ENCODE peak calls at places on chromosomes 3 and 15, in four cellular contexts. A, S, X and R are unnamed samples. For H3K4me1, the result is how much of the 10 kb centered on the place peaks cover.

GRCh38 chr3:42608586-42608985 is 8.1 kb downstream of the NKTR start:
- DNase-seq in A (no peak), S (no peak), X (no peak), R (no peak)

GRCh38 chr15:38828031-38828532 is 263.5 kb upstream of the RASGRP1 start:
- DNase-seq in A (no peak), S (no peak), X (no peak), R (no peak)

GRCh38 chr3:11195721-11196332 is 41.5 kb downstream of the HRH1 start:
- DNase-seq in A (no peak), S (no peak), X (no peak), R (peak)

GRCh38 chr15:77839431-77839830 is 206.7 kb upstream of the LINGO1 start:
- DNase-seq in A (peak), S (no peak), X (no peak), R (peak)

GRCh38 chr15:64970696-64971095 is 19.0 kb downstream of the SPG21 start:
- DNase-seq in A (no peak), S (no peak), X (no peak), R (peak)

GRCh38 chr3:175002732-175003143 is 143.6 kb downstream of the NAALADL2 start:
- DNase-seq in A (no peak), S (no peak), X (no peak), R (no peak)

GRCh38 chr3:124352143-124352528 is 360.2 kb upstream of the ROPN1 start:
- DNase-seq in A (no peak), S (no peak), X (no peak), R (no peak)

GRCh38 chr3:43883729-43884396 is 193.1 kb downstream of the ABHD5 start:
- DNase-seq in A (no peak), S (no peak), X (no peak), R (no peak)

GRCh38 chr15:73125219-73125618 is 73.0 kb downstream of the NEO1 start:
- DNase-seq in A (no peak), S (no peak), X (no peak), R (no peak)

GRCh38 chr15:77375133-77375532 is 44.8 kb downstream of the PEAK1 start:
- DNase-seq in A (no peak), S (no peak), X (no peak), R (no peak)

GRCh38 chr3:185677146-185677829 is 91.2 kb downstream of the SENP2 start:
- DNase-seq in A (no peak), S (no peak), X (no peak), R (no peak)

GRCh38 chr3:126911162-126912026 is 71.5 kb upstream of the PLXNA1 start:
- DNase-seq in A (peak), S (peak), X (peak), R (peak)

GRCh38 chr3:4996771-4997291 is 17.6 kb downstream of the BHLHE40 start:
- DNase-seq in A (peak), S (no peak), X (no peak), R (no peak)

GRCh38 chr3:86563358-86563970 is 427.5 kb downstream of the VGLL3 start:
- DNase-seq in A (no peak), S (no peak), X (no peak), R (no peak)

GRCh38 chr15:52737720-52738119 is 52.4 kb downstream of the ONECUT1 start:
- DNase-seq in A (no peak), S (no peak), X (no peak), R (no peak)

GRCh38 chr3:70076394-70076793 is 76.9 kb downstream of the SAMMSON start:
- DNase-seq in A (no peak), S (no peak), X (no peak), R (no peak)

GRCh38 chr3:128556384-128556783 is 63.4 kb upstream of the GATA2 start:
- DNase-seq in A (no peak), S (no peak), X (no peak), R (no peak)

GRCh38 chr3:48334605-48335004 is 1.1 kb upstream of the SPINK8 start:
- DNase-seq in A (no peak), S (no peak), X (no peak), R (no peak)

GRCh38 chr3:169509359-169509758 is 154.2 kb downstream of the MECOM start:
- DNase-seq in A (no peak), S (no peak), X (no peak), R (no peak)

GRCh38 chr15:45790325-45790943 is 155.6 kb downstream of the SQOR start:
- DNase-seq in A (no peak), S (no peak), X (no peak), R (no peak)

GRCh38 chr3:47802734-47803477 is at the start of gene DHX30:
- DNase-seq in A (peak), S (peak), X (peak), R (peak)

GRCh38 chr3:14804835-14805780 is 13.7 kb upstream of the FGD5 start:
- DNase-seq in A (no peak), S (no peak), X (no peak), R (peak)

GRCh38 chr15:68375191-68375631 is 56.8 kb downstream of the ITGA11 start:
- DNase-seq in A (peak), S (no peak), X (peak), R (no peak)

GRCh38 chr3:178900244-178900643 is 171.4 kb downstream of the ZMAT3 start:
- DNase-seq in A (no peak), S (no peak), X (no peak), R (no peak)

GRCh38 chr3:150341893-150342292 is 66.2 kb upstream of the TSC22D2 start:
- DNase-seq in A (no peak), S (no peak), X (no peak), R (no peak)

GRCh38 chr3:71226565-71227281 is 356.8 kb downstream of the FOXP1 start:
- DNase-seq in A (no peak), S (peak), X (no peak), R (peak)

GRCh38 chr15:39270221-39270835 is 310.6 kb upstream of the THBS1 start:
- DNase-seq in A (no peak), S (no peak), X (no peak), R (no peak)

GRCh38 chr15:35686347-35686746 is 140.4 kb upstream of the DPH6 start:
- DNase-seq in A (no peak), S (no peak), X (no peak), R (no peak)

GRCh38 chr3:190371152-190371551 is 16.8 kb upstream of the CLDN16 start:
- DNase-seq in A (no peak), S (no peak), X (no peak), R (no peak)

GRCh38 chr15:65641723-65642475 is 20.2 kb downstream of the SLC24A1 start:
- DNase-seq in A (no peak), S (no peak), X (no peak), R (no peak)

GRCh38 chr15:73959801-73960200 is 32.3 kb downstream of the STOML1 start:
- DNase-seq in A (peak), S (no peak), X (no peak), R (no peak)

GRCh38 chr15:56798639-56799038 is 65.3 kb upstream of the ZNF280D start:
- DNase-seq in A (no peak), S (no peak), X (no peak), R (no peak)

GRCh38 chr3:136731274-136731884 is 20.8 kb downstream of the STAG1 start:
- DNase-seq in A (no peak), S (no peak), X (no peak), R (no peak)

GRCh38 chr15:56736308-56736707 is 3.0 kb upstream of the ZNF280D start:
- DNase-seq in A (no peak), S (no peak), X (no peak), R (no peak)

GRCh38 chr3:40745381-40746106 is 220.8 kb downstream of the ZNF621 start:
- DNase-seq in A (no peak), S (no peak), X (no peak), R (no peak)

GRCh38 chr15:68601206-68602197 is 22.7 kb downstream of the CORO2B start:
- DNase-seq in A (peak), S (no peak), X (peak), R (no peak)

GRCh38 chr3:76011121-76011520 is 225.8 kb upstream of the ZNF717 start:
- DNase-seq in A (no peak), S (no peak), X (no peak), R (no peak)

GRCh38 chr15:88686166-88686565 is 47.4 kb downstream of the ISG20 start:
- DNase-seq in A (no peak), S (no peak), X (no peak), R (no peak)

GRCh38 chr15:88681610-88682221 is 42.9 kb downstream of the ISG20 start:
- DNase-seq in A (no peak), S (no peak), X (no peak), R (no peak)

GRCh38 chr15:88688394-88688933 is 49.6 kb downstream of the ISG20 start:
- DNase-seq in A (no peak), S (no peak), X (no peak), R (no peak)

GRCh38 chr15:88680241-88680910 is 41.6 kb downstream of the ISG20 start:
- DNase-seq in A (no peak), S (no peak), X (no peak), R (no peak)

GRCh38 chr15:88684345-88684744 is 45.5 kb downstream of the ISG20 start:
- DNase-seq in A (no peak), S (no peak), X (no peak), R (no peak)
- H3K4me1 ChIP-seq in A (under half), S (under half), X (under half), R (under half)

GRCh38 chr15:98666441-98666840 is 18.1 kb downstream of the IGF1R start:
- DNase-seq in A (no peak), S (no peak), X (no peak), R (no peak)
- H3K4me1 ChIP-seq in A (half or more), S (half or more), X (under half), R (under half)

GRCh38 chr3:119662604-119663377 is 2.4 kb upstream of the POPDC2 start:
- DNase-seq in A (no peak), S (no peak), X (no peak), R (no peak)

GRCh38 chr3:119657887-119658702 is 2.3 kb downstream of the POPDC2 start:
- DNase-seq in A (no peak), S (no peak), X (no peak), R (no peak)

GRCh38 chr3:119660474-119661150 is at the start of gene POPDC2:
- DNase-seq in A (no peak), S (no peak), X (no peak), R (peak)

GRCh38 chr3:119659584-119660291 is 651 bp downstream of the POPDC2 start:
- DNase-seq in A (no peak), S (no peak), X (no peak), R (no peak)

DNA sequence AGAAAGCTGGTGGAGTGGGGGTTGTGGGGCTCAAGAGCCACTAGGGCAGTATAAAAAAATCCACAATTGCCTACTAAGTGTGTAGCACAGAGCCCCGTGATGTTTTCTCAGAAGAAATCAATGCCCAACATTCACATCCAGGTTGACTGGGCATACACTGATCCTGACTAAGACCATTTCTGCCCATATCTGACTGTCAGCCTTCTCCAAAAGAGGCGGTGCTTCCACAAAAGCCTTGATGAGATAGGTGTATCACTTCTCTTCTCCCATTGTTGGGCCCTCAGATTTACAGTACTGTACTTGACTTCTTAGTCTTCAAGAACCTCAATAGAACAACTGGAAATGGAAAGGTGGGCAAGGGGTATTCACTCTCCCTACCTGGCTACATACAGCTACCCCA is 1.4 kb downstream of the POPDC2 start:
- DNase-seq in A (no peak), S (no peak), X (no peak), R (no peak)
- H3K4me1 ChIP-seq in A (under half), S (under half), X (under half), R (under half)

DNA sequence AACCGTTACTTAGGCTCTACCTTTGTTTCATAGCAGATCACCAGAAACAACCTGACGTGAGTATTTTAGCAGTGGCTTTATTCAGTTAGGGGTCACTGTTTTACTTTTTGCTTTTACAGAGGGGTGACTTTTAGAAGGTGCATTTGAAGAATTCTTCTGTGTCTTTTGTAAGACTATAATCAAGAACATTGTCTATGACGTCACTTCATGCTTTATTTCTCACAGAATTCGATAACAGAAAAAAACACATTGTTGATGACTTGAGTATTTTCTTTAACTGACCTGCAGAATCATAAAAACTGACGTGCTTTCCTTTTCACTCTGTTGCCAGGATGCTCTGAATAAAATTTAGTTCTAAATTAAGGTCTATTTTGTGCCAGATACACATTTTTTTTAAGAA is 244.5 kb downstream of the SLC9A9 start:
- DNase-seq in A (no peak), S (no peak), X (no peak), R (no peak)
- H3K4me1 ChIP-seq in A (under half), S (under half), X (under half), R (under half)